ENCODE peak calls at places on chromosomes 6 and 20, in ten cellular contexts. One of them, this sample, is unnamed.

GRCh38 chr6:15077964-15078363 is 167.9 kb upstream of the JARID2 start:
- DNase-seq in psoas muscle: no peak
- DNase-seq in B cell: no peak
- DNase-seq in WTC11: peak; percentile 87
- DNase-seq in cardiac fibroblast: no peak
- DNase-seq in AG09319: no peak
- DNase-seq in fibroblast of mammary gland: no peak
- DNase-seq in GM23338: peak; percentile 92
- DNase-seq in progenitor cell of endocrine pancreas: no peak
- DNase-seq in A549: no peak
- DNase-seq in this sample: no peak

GRCh38 chr6:142756215-142756630 is 188.8 kb downstream of the HIVEP2 start:
- DNase-seq in progenitor cell of endocrine pancreas: no peak
- DNase-seq in B cell: no peak
- DNase-seq in fibroblast of mammary gland: peak; percentile 41
- DNase-seq in cardiac fibroblast: peak; percentile 58
- DNase-seq in psoas muscle: no peak
- DNase-seq in AG09319: no peak
- DNase-seq in WTC11: no peak
- DNase-seq in A549: no peak
- DNase-seq in GM23338: peak; percentile 11
- DNase-seq in this sample: no peak

GRCh38 chr6:63504777-63505384 is 67.4 kb upstream of the LOC128125822 start:
- DNase-seq in GM23338: no peak
- DNase-seq in cardiac fibroblast: no peak
- DNase-seq in fibroblast of mammary gland: no peak
- DNase-seq in WTC11: no peak
- DNase-seq in psoas muscle: no peak
- DNase-seq in B cell: no peak
- DNase-seq in A549: no peak
- DNase-seq in progenitor cell of endocrine pancreas: no peak
- DNase-seq in AG09319: no peak
- DNase-seq in this sample: no peak

GRCh38 chr6:87396595-87397392 is 11.0 kb upstream of the CFAP206 start:
- DNase-seq in A549: no peak
- DNase-seq in cardiac fibroblast: no peak
- DNase-seq in psoas muscle: no peak
- DNase-seq in AG09319: no peak
- DNase-seq in B cell: peak; percentile 21
- DNase-seq in fibroblast of mammary gland: no peak
- DNase-seq in progenitor cell of endocrine pancreas: no peak
- DNase-seq in GM23338: no peak
- DNase-seq in WTC11: no peak
- DNase-seq in this sample: no peak

GRCh38 chr6:163354779-163355431 is 59.6 kb upstream of the QKI start:
- DNase-seq in psoas muscle: peak; percentile 67
- DNase-seq in GM23338: no peak
- DNase-seq in A549: no peak
- DNase-seq in cardiac fibroblast: peak; percentile 63
- DNase-seq in fibroblast of mammary gland: peak; percentile 50
- DNase-seq in AG09319: no peak
- DNase-seq in progenitor cell of endocrine pancreas: no peak
- DNase-seq in B cell: peak; percentile 54
- DNase-seq in WTC11: no peak
- DNase-seq in this sample: no peak

GRCh38 chr6:119071576-119071975 is 6.9 kb downstream of the FAM184A start:
- DNase-seq in cardiac fibroblast: no peak
- DNase-seq in A549: no peak
- DNase-seq in AG09319: no peak
- DNase-seq in B cell: no peak
- DNase-seq in psoas muscle: no peak
- DNase-seq in GM23338: no peak
- DNase-seq in WTC11: no peak
- DNase-seq in fibroblast of mammary gland: no peak
- DNase-seq in progenitor cell of endocrine pancreas: no peak
- DNase-seq in this sample: no peak

GRCh38 chr20:63580796-63581461 is 6.9 kb upstream of the HELZ2 start:
- DNase-seq in progenitor cell of endocrine pancreas: no peak
- DNase-seq in psoas muscle: no peak
- DNase-seq in WTC11: peak; percentile 48
- DNase-seq in GM23338: peak; percentile 59
- DNase-seq in AG09319: no peak
- DNase-seq in B cell: peak; percentile 79
- DNase-seq in fibroblast of mammary gland: peak; percentile 60
- DNase-seq in cardiac fibroblast: peak; percentile 60
- DNase-seq in A549: peak; percentile 42
- DNase-seq in this sample: no peak

GRCh38 chr6:148118303-148118702 is 224.3 kb upstream of the SASH1 start:
- DNase-seq in AG09319: no peak
- DNase-seq in GM23338: no peak
- DNase-seq in WTC11: no peak
- DNase-seq in cardiac fibroblast: no peak
- DNase-seq in B cell: no peak
- DNase-seq in A549: no peak
- DNase-seq in psoas muscle: no peak
- DNase-seq in progenitor cell of endocrine pancreas: no peak
- DNase-seq in fibroblast of mammary gland: no peak
- DNase-seq in this sample: no peak

GRCh38 chr6:170130201-170130621 is 160.7 kb downstream of the DLL1 start:
- DNase-seq in WTC11: no peak
- DNase-seq in psoas muscle: peak; percentile 50
- DNase-seq in progenitor cell of endocrine pancreas: no peak
- DNase-seq in cardiac fibroblast: no peak
- DNase-seq in B cell: no peak
- DNase-seq in fibroblast of mammary gland: no peak
- DNase-seq in A549: no peak
- DNase-seq in GM23338: no peak
- DNase-seq in AG09319: no peak
- DNase-seq in this sample: no peak

GRCh38 chr20:41956316-41957050 is 338.3 kb upstream of the CHD6 start:
- DNase-seq in A549: no peak
- DNase-seq in fibroblast of mammary gland: peak; percentile 1
- DNase-seq in cardiac fibroblast: peak; percentile 6
- DNase-seq in WTC11: peak; percentile 29
- DNase-seq in AG09319: no peak
- DNase-seq in progenitor cell of endocrine pancreas: no peak
- DNase-seq in psoas muscle: no peak
- DNase-seq in GM23338: peak; percentile 2
- DNase-seq in B cell: no peak
- DNase-seq in this sample: no peak

GRCh38 chr20:20664795-20665194 is 47.6 kb downstream of the RALGAPA2 start:
- DNase-seq in fibroblast of mammary gland: peak; percentile 38
- DNase-seq in psoas muscle: no peak
- DNase-seq in A549: peak; percentile 8
- DNase-seq in AG09319: no peak
- DNase-seq in WTC11: no peak
- DNase-seq in B cell: no peak
- DNase-seq in cardiac fibroblast: peak; percentile 55
- DNase-seq in GM23338: peak; percentile 41
- DNase-seq in progenitor cell of endocrine pancreas: no peak
- DNase-seq in this sample: no peak

GRCh38 chr6:142954844-142955243 is 9.9 kb upstream of the HIVEP2 start:
- DNase-seq in progenitor cell of endocrine pancreas: no peak
- DNase-seq in A549: no peak
- DNase-seq in WTC11: no peak
- DNase-seq in GM23338: no peak
- DNase-seq in fibroblast of mammary gland: no peak
- DNase-seq in AG09319: no peak
- DNase-seq in cardiac fibroblast: no peak
- DNase-seq in B cell: no peak
- DNase-seq in psoas muscle: no peak
- DNase-seq in this sample: no peak

GRCh38 chr6:56357616-56358373 is 110.4 kb upstream of the COL21A1 start:
- DNase-seq in progenitor cell of endocrine pancreas: no peak
- DNase-seq in WTC11: no peak
- DNase-seq in psoas muscle: no peak
- DNase-seq in fibroblast of mammary gland: peak; percentile 34
- DNase-seq in cardiac fibroblast: peak; percentile 54
- DNase-seq in B cell: no peak
- DNase-seq in GM23338: no peak
- DNase-seq in A549: no peak
- DNase-seq in AG09319: no peak
- DNase-seq in this sample: no peak

GRCh38 chr20:21613512-21613911 is 92.0 kb upstream of the PAX1 start:
- DNase-seq in B cell: no peak
- DNase-seq in WTC11: no peak
- DNase-seq in psoas muscle: no peak
- DNase-seq in fibroblast of mammary gland: peak; percentile 1
- DNase-seq in A549: no peak
- DNase-seq in cardiac fibroblast: no peak
- DNase-seq in GM23338: no peak
- DNase-seq in progenitor cell of endocrine pancreas: no peak
- DNase-seq in AG09319: no peak
- DNase-seq in this sample: no peak

GRCh38 chr6:142373268-142374089 is 71.7 kb downstream of the ADGRG6 start:
- DNase-seq in psoas muscle: no peak
- DNase-seq in fibroblast of mammary gland: no peak
- DNase-seq in progenitor cell of endocrine pancreas: no peak
- DNase-seq in cardiac fibroblast: peak; percentile 33
- DNase-seq in AG09319: no peak
- DNase-seq in B cell: no peak
- DNase-seq in A549: no peak
- DNase-seq in GM23338: no peak
- DNase-seq in WTC11: no peak
- DNase-seq in this sample: no peak

GRCh38 chr6:166625356-166625755 is 1.7 kb downstream of the RPS6KA2 start:
- DNase-seq in psoas muscle: no peak
- DNase-seq in WTC11: no peak
- DNase-seq in progenitor cell of endocrine pancreas: no peak
- DNase-seq in AG09319: no peak
- DNase-seq in A549: no peak
- DNase-seq in GM23338: no peak
- DNase-seq in fibroblast of mammary gland: peak; percentile 87
- DNase-seq in cardiac fibroblast: peak; percentile 88
- DNase-seq in B cell: no peak
- DNase-seq in this sample: no peak

GRCh38 chr6:106187424-106187982 is 101.4 kb downstream of the PRDM1 start:
- DNase-seq in B cell: no peak
- DNase-seq in psoas muscle: no peak
- DNase-seq in WTC11: no peak
- DNase-seq in cardiac fibroblast: no peak
- DNase-seq in progenitor cell of endocrine pancreas: no peak
- DNase-seq in fibroblast of mammary gland: no peak
- DNase-seq in A549: no peak
- DNase-seq in GM23338: no peak
- DNase-seq in AG09319: no peak
- DNase-seq in this sample: no peak

GRCh38 chr20:19265646-19266374 is 53.4 kb downstream of the SLC24A3 start:
- DNase-seq in WTC11: peak; percentile 69
- DNase-seq in AG09319: no peak
- DNase-seq in B cell: no peak
- DNase-seq in GM23338: peak; percentile 81
- DNase-seq in cardiac fibroblast: no peak
- DNase-seq in fibroblast of mammary gland: no peak
- DNase-seq in A549: no peak
- DNase-seq in psoas muscle: no peak
- DNase-seq in progenitor cell of endocrine pancreas: no peak
- DNase-seq in this sample: no peak

GRCh38 chr6:21611485-21611884 is 17.9 kb downstream of the SOX4 start:
- DNase-seq in A549: no peak
- DNase-seq in progenitor cell of endocrine pancreas: no peak
- DNase-seq in cardiac fibroblast: no peak
- DNase-seq in WTC11: no peak
- DNase-seq in AG09319: no peak
- DNase-seq in fibroblast of mammary gland: no peak
- DNase-seq in GM23338: no peak
- DNase-seq in psoas muscle: no peak
- DNase-seq in B cell: no peak
- DNase-seq in this sample: no peak

GRCh38 chr6:95209007-95209406 is 368.3 kb upstream of the MANEA start:
- DNase-seq in progenitor cell of endocrine pancreas: no peak
- DNase-seq in fibroblast of mammary gland: no peak
- DNase-seq in cardiac fibroblast: no peak
- DNase-seq in GM23338: no peak
- DNase-seq in B cell: no peak
- DNase-seq in WTC11: no peak
- DNase-seq in psoas muscle: no peak
- DNase-seq in AG09319: no peak
- DNase-seq in A549: no peak
- DNase-seq in this sample: no peak

GRCh38 chr6:95197590-95197989 is 379.7 kb upstream of the MANEA start:
- DNase-seq in fibroblast of mammary gland: no peak
- DNase-seq in cardiac fibroblast: no peak
- DNase-seq in WTC11: no peak
- DNase-seq in GM23338: no peak
- DNase-seq in AG09319: no peak
- DNase-seq in psoas muscle: no peak
- DNase-seq in B cell: no peak
- DNase-seq in progenitor cell of endocrine pancreas: no peak
- DNase-seq in A549: no peak
- DNase-seq in this sample: no peak

GRCh38 chr6:95203153-95203754 is 374.1 kb upstream of the MANEA start:
- DNase-seq in psoas muscle: no peak
- DNase-seq in WTC11: peak; percentile 38
- DNase-seq in AG09319: no peak
- DNase-seq in cardiac fibroblast: peak; percentile 61
- DNase-seq in fibroblast of mammary gland: peak; percentile 50
- DNase-seq in GM23338: peak; percentile 78
- DNase-seq in progenitor cell of endocrine pancreas: no peak
- DNase-seq in A549: no peak
- DNase-seq in B cell: no peak
- DNase-seq in this sample: no peak
- TF ChIP-seq CTCF in psoas muscle: peak; percentile 39
- TF ChIP-seq CTCF in WTC11: peak; percentile 35
- TF ChIP-seq CTCF in AG09319: peak; percentile 12
- TF ChIP-seq CTCF in cardiac fibroblast: peak; percentile 55
- TF ChIP-seq CTCF in fibroblast of mammary gland: peak; percentile 65
- TF ChIP-seq CTCF in GM23338: peak; percentile 80
- TF ChIP-seq CTCF in progenitor cell of endocrine pancreas: peak; percentile 71
- TF ChIP-seq CTCF in A549: peak; percentile 30
- TF ChIP-seq CTCF in B cell: peak; percentile 70
- TF ChIP-seq CTCF in this sample: peak; percentile 74

GRCh38 chr20:13610205-13610604 is 28.5 kb downstream of the TASP1 start:
- DNase-seq in WTC11: peak; percentile 47
- DNase-seq in GM23338: peak; percentile 75
- DNase-seq in B cell: no peak
- DNase-seq in psoas muscle: no peak
- DNase-seq in fibroblast of mammary gland: no peak
- DNase-seq in AG09319: no peak
- DNase-seq in progenitor cell of endocrine pancreas: no peak
- DNase-seq in cardiac fibroblast: peak; percentile 7
- DNase-seq in A549: no peak
- DNase-seq in this sample: no peak
- TF ChIP-seq CTCF in WTC11: peak; percentile 30
- TF ChIP-seq CTCF in GM23338: peak; percentile 77
- TF ChIP-seq CTCF in B cell: peak; percentile 33
- TF ChIP-seq CTCF in psoas muscle: no peak
- TF ChIP-seq CTCF in fibroblast of mammary gland: peak; percentile 18
- TF ChIP-seq CTCF in AG09319: no peak
- TF ChIP-seq CTCF in progenitor cell of endocrine pancreas: peak; percentile 44
- TF ChIP-seq CTCF in cardiac fibroblast: peak; percentile 13
- TF ChIP-seq CTCF in A549: no peak
- TF ChIP-seq CTCF in this sample: no peak

GRCh38 chr6:24856246-24856599 is 57.5 kb upstream of the ARMH2 start:
- DNase-seq in progenitor cell of endocrine pancreas: no peak
- DNase-seq in psoas muscle: no peak
- DNase-seq in B cell: no peak
- DNase-seq in fibroblast of mammary gland: no peak
- DNase-seq in A549: no peak
- DNase-seq in WTC11: no peak
- DNase-seq in GM23338: no peak
- DNase-seq in AG09319: no peak
- DNase-seq in cardiac fibroblast: no peak
- DNase-seq in this sample: no peak
- TF ChIP-seq CTCF in progenitor cell of endocrine pancreas: no peak
- TF ChIP-seq CTCF in psoas muscle: no peak
- TF ChIP-seq CTCF in B cell: peak; percentile 12
- TF ChIP-seq CTCF in fibroblast of mammary gland: no peak
- TF ChIP-seq CTCF in A549: no peak
- TF ChIP-seq CTCF in WTC11: no peak
- TF ChIP-seq CTCF in GM23338: no peak
- TF ChIP-seq CTCF in AG09319: no peak
- TF ChIP-seq CTCF in cardiac fibroblast: no peak
- TF ChIP-seq CTCF in this sample: peak; percentile 28

GRCh38 chr6:17086469-17086868 is 15.4 kb upstream of the STMND1 start:
- DNase-seq in cardiac fibroblast: peak; percentile 83
- DNase-seq in progenitor cell of endocrine pancreas: peak; percentile 21
- DNase-seq in B cell: no peak
- DNase-seq in fibroblast of mammary gland: peak; percentile 78
- DNase-seq in A549: peak; percentile 53
- DNase-seq in psoas muscle: no peak
- DNase-seq in AG09319: peak; percentile 47
- DNase-seq in WTC11: peak; percentile 29
- DNase-seq in GM23338: peak; percentile 68
- DNase-seq in this sample: peak; percentile 51
- TF ChIP-seq CTCF in cardiac fibroblast: peak; percentile 63
- TF ChIP-seq CTCF in progenitor cell of endocrine pancreas: peak; percentile 75
- TF ChIP-seq CTCF in B cell: peak; percentile 23
- TF ChIP-seq CTCF in fibroblast of mammary gland: peak; percentile 67
- TF ChIP-seq CTCF in A549: peak; percentile 60
- TF ChIP-seq CTCF in psoas muscle: peak; percentile 62
- TF ChIP-seq CTCF in AG09319: peak; percentile 56
- TF ChIP-seq CTCF in WTC11: peak; percentile 28
- TF ChIP-seq CTCF in GM23338: peak; percentile 56
- TF ChIP-seq CTCF in this sample: peak; percentile 69

This sample was measured in mesothelial cell of epicardium.